ENCODE peak calls at places on chromosomes 16 and 17, in nine cellular contexts. One of them, this sample, is unnamed.
A peak's percentile ranks its signal among the peaks of the same experiment; 100 is the strongest.

GRCh38 chr16:4213721-4214120 is 28.2 kb downstream of the SRL start:
- DNase-seq in PC-3: no peak
- DNase-seq in PC-9: peak; percentile 84
- DNase-seq in CD4-positive, alpha-beta T cell: no peak
- DNase-seq in non-pigmented ciliary epithelial cell: no peak
- DNase-seq in stimulated activated CD8-positive, alpha-beta memory T cell treated with anti-CD3 and anti-CD28 coated beads, Interleukin-4, amount 100 ng/mL, for 48 hours: no peak
- DNase-seq in activated T-helper 1 cell treated with Interleukin-2 at 50 U/mL for 16 hours: no peak
- DNase-seq in cardiac fibroblast: peak; percentile 13
- DNase-seq in lower lobe of right lung: no peak
- DNase-seq in this sample: no peak

GRCh38 chr16:66489818-66490217 is 60.1 kb downstream of the TK2 start:
- DNase-seq in PC-9: no peak
- DNase-seq in CD4-positive, alpha-beta T cell: no peak
- DNase-seq in activated T-helper 1 cell treated with Interleukin-2 at 50 U/mL for 16 hours: no peak
- DNase-seq in cardiac fibroblast: no peak
- DNase-seq in PC-3: no peak
- DNase-seq in lower lobe of right lung: no peak
- DNase-seq in non-pigmented ciliary epithelial cell: no peak
- DNase-seq in stimulated activated CD8-positive, alpha-beta memory T cell treated with anti-CD3 and anti-CD28 coated beads, Interleukin-4, amount 100 ng/mL, for 48 hours: no peak
- DNase-seq in this sample: no peak

GRCh38 chr17:50028207-50029120 is 27.4 kb upstream of the ITGA3 start:
- DNase-seq in lower lobe of right lung: peak; percentile 63
- DNase-seq in cardiac fibroblast: peak; percentile 69
- DNase-seq in non-pigmented ciliary epithelial cell: no peak
- DNase-seq in PC-3: peak; percentile 100
- DNase-seq in activated T-helper 1 cell treated with Interleukin-2 at 50 U/mL for 16 hours: no peak
- DNase-seq in PC-9: peak; percentile 97
- DNase-seq in stimulated activated CD8-positive, alpha-beta memory T cell treated with anti-CD3 and anti-CD28 coated beads, Interleukin-4, amount 100 ng/mL, for 48 hours: no peak
- DNase-seq in CD4-positive, alpha-beta T cell: no peak
- DNase-seq in this sample: peak; percentile 25

GRCh38 chr16:48317614-48318013 is 67.6 kb downstream of the SIAH1 start:
- DNase-seq in stimulated activated CD8-positive, alpha-beta memory T cell treated with anti-CD3 and anti-CD28 coated beads, Interleukin-4, amount 100 ng/mL, for 48 hours: no peak
- DNase-seq in PC-3: peak; percentile 65
- DNase-seq in lower lobe of right lung: no peak
- DNase-seq in activated T-helper 1 cell treated with Interleukin-2 at 50 U/mL for 16 hours: no peak
- DNase-seq in cardiac fibroblast: peak; percentile 65
- DNase-seq in PC-9: no peak
- DNase-seq in non-pigmented ciliary epithelial cell: peak; percentile 43
- DNase-seq in CD4-positive, alpha-beta T cell: no peak
- DNase-seq in this sample: no peak

GRCh38 chr16:14098081-14098480 is 27.0 kb downstream of the MRTFB start:
- DNase-seq in cardiac fibroblast: no peak
- DNase-seq in lower lobe of right lung: no peak
- DNase-seq in stimulated activated CD8-positive, alpha-beta memory T cell treated with anti-CD3 and anti-CD28 coated beads, Interleukin-4, amount 100 ng/mL, for 48 hours: no peak
- DNase-seq in non-pigmented ciliary epithelial cell: no peak
- DNase-seq in PC-3: no peak
- DNase-seq in PC-9: no peak
- DNase-seq in activated T-helper 1 cell treated with Interleukin-2 at 50 U/mL for 16 hours: no peak
- DNase-seq in CD4-positive, alpha-beta T cell: no peak
- DNase-seq in this sample: no peak

GRCh38 chr17:82127704-82128103 is 29.7 kb upstream of the FASN start:
- DNase-seq in CD4-positive, alpha-beta T cell: peak; percentile 37
- DNase-seq in PC-9: no peak
- DNase-seq in stimulated activated CD8-positive, alpha-beta memory T cell treated with anti-CD3 and anti-CD28 coated beads, Interleukin-4, amount 100 ng/mL, for 48 hours: no peak
- DNase-seq in activated T-helper 1 cell treated with Interleukin-2 at 50 U/mL for 16 hours: no peak
- DNase-seq in lower lobe of right lung: no peak
- DNase-seq in cardiac fibroblast: no peak
- DNase-seq in PC-3: no peak
- DNase-seq in non-pigmented ciliary epithelial cell: no peak
- DNase-seq in this sample: no peak

GRCh38 chr16:86874141-86874540 is 295.8 kb downstream of the FOXL1 start:
- DNase-seq in PC-3: peak; percentile 53
- DNase-seq in cardiac fibroblast: no peak
- DNase-seq in lower lobe of right lung: no peak
- DNase-seq in non-pigmented ciliary epithelial cell: no peak
- DNase-seq in stimulated activated CD8-positive, alpha-beta memory T cell treated with anti-CD3 and anti-CD28 coated beads, Interleukin-4, amount 100 ng/mL, for 48 hours: peak; percentile 72
- DNase-seq in activated T-helper 1 cell treated with Interleukin-2 at 50 U/mL for 16 hours: no peak
- DNase-seq in PC-9: no peak
- DNase-seq in CD4-positive, alpha-beta T cell: no peak
- DNase-seq in this sample: no peak

GRCh38 chr17:58413684-58414083 is 3.6 kb downstream of the RNF43 start:
- DNase-seq in non-pigmented ciliary epithelial cell: no peak
- DNase-seq in stimulated activated CD8-positive, alpha-beta memory T cell treated with anti-CD3 and anti-CD28 coated beads, Interleukin-4, amount 100 ng/mL, for 48 hours: no peak
- DNase-seq in cardiac fibroblast: no peak
- DNase-seq in PC-3: no peak
- DNase-seq in lower lobe of right lung: no peak
- DNase-seq in PC-9: no peak
- DNase-seq in activated T-helper 1 cell treated with Interleukin-2 at 50 U/mL for 16 hours: no peak
- DNase-seq in CD4-positive, alpha-beta T cell: no peak
- DNase-seq in this sample: no peak

GRCh38 chr17:49573510-49574282 is 2.0 kb upstream of the NXPH3 start:
- DNase-seq in PC-3: no peak
- DNase-seq in CD4-positive, alpha-beta T cell: no peak
- DNase-seq in cardiac fibroblast: no peak
- DNase-seq in activated T-helper 1 cell treated with Interleukin-2 at 50 U/mL for 16 hours: no peak
- DNase-seq in PC-9: no peak
- DNase-seq in non-pigmented ciliary epithelial cell: no peak
- DNase-seq in stimulated activated CD8-positive, alpha-beta memory T cell treated with anti-CD3 and anti-CD28 coated beads, Interleukin-4, amount 100 ng/mL, for 48 hours: no peak
- DNase-seq in lower lobe of right lung: peak; percentile 33
- DNase-seq in this sample: no peak

GRCh38 chr16:85395207-85395912 is 217.8 kb upstream of the GSE1 start:
- DNase-seq in non-pigmented ciliary epithelial cell: peak; percentile 87
- DNase-seq in PC-9: peak; percentile 83
- DNase-seq in lower lobe of right lung: peak; percentile 66
- DNase-seq in stimulated activated CD8-positive, alpha-beta memory T cell treated with anti-CD3 and anti-CD28 coated beads, Interleukin-4, amount 100 ng/mL, for 48 hours: no peak
- DNase-seq in PC-3: peak; percentile 90
- DNase-seq in cardiac fibroblast: peak; percentile 98
- DNase-seq in activated T-helper 1 cell treated with Interleukin-2 at 50 U/mL for 16 hours: no peak
- DNase-seq in CD4-positive, alpha-beta T cell: no peak
- DNase-seq in this sample: peak; percentile 72

GRCh38 chr16:2720719-2721633 is 952 bp upstream of the PRSS27 start:
- DNase-seq in cardiac fibroblast: peak; percentile 86
- DNase-seq in CD4-positive, alpha-beta T cell: peak; percentile 82
- DNase-seq in PC-9: peak; percentile 71
- DNase-seq in lower lobe of right lung: peak; percentile 90
- DNase-seq in activated T-helper 1 cell treated with Interleukin-2 at 50 U/mL for 16 hours: peak; percentile 80
- DNase-seq in non-pigmented ciliary epithelial cell: no peak
- DNase-seq in PC-3: peak; percentile 80
- DNase-seq in stimulated activated CD8-positive, alpha-beta memory T cell treated with anti-CD3 and anti-CD28 coated beads, Interleukin-4, amount 100 ng/mL, for 48 hours: peak; percentile 91
- DNase-seq in this sample: peak; percentile 78

GRCh38 chr16:67969286-67970039 is 1.0 kb upstream of the SLC12A4 start:
- DNase-seq in activated T-helper 1 cell treated with Interleukin-2 at 50 U/mL for 16 hours: no peak
- DNase-seq in PC-9: no peak
- DNase-seq in lower lobe of right lung: no peak
- DNase-seq in CD4-positive, alpha-beta T cell: no peak
- DNase-seq in cardiac fibroblast: no peak
- DNase-seq in stimulated activated CD8-positive, alpha-beta memory T cell treated with anti-CD3 and anti-CD28 coated beads, Interleukin-4, amount 100 ng/mL, for 48 hours: no peak
- DNase-seq in PC-3: no peak
- DNase-seq in non-pigmented ciliary epithelial cell: no peak
- DNase-seq in this sample: no peak

GRCh38 chr16:58124601-58124915 is 4.6 kb downstream of the CFAP20 start:
- DNase-seq in PC-3: peak; percentile 71
- DNase-seq in PC-9: no peak
- DNase-seq in CD4-positive, alpha-beta T cell: no peak
- DNase-seq in cardiac fibroblast: no peak
- DNase-seq in non-pigmented ciliary epithelial cell: no peak
- DNase-seq in activated T-helper 1 cell treated with Interleukin-2 at 50 U/mL for 16 hours: no peak
- DNase-seq in stimulated activated CD8-positive, alpha-beta memory T cell treated with anti-CD3 and anti-CD28 coated beads, Interleukin-4, amount 100 ng/mL, for 48 hours: no peak
- DNase-seq in lower lobe of right lung: no peak
- DNase-seq in this sample: no peak

GRCh38 chr16:47970291-47970931 is 185.4 kb downstream of the ABCC12 start:
- DNase-seq in PC-3: peak; percentile 65
- DNase-seq in PC-9: no peak
- DNase-seq in stimulated activated CD8-positive, alpha-beta memory T cell treated with anti-CD3 and anti-CD28 coated beads, Interleukin-4, amount 100 ng/mL, for 48 hours: no peak
- DNase-seq in lower lobe of right lung: no peak
- DNase-seq in non-pigmented ciliary epithelial cell: no peak
- DNase-seq in CD4-positive, alpha-beta T cell: no peak
- DNase-seq in activated T-helper 1 cell treated with Interleukin-2 at 50 U/mL for 16 hours: no peak
- DNase-seq in cardiac fibroblast: peak; percentile 44
- DNase-seq in this sample: no peak

GRCh38 chr16:22188595-22189442 is 17.3 kb upstream of the EEF2K start:
- DNase-seq in PC-3: peak; percentile 85
- DNase-seq in CD4-positive, alpha-beta T cell: peak; percentile 47
- DNase-seq in non-pigmented ciliary epithelial cell: peak; percentile 61
- DNase-seq in cardiac fibroblast: peak; percentile 96
- DNase-seq in stimulated activated CD8-positive, alpha-beta memory T cell treated with anti-CD3 and anti-CD28 coated beads, Interleukin-4, amount 100 ng/mL, for 48 hours: peak; percentile 64
- DNase-seq in PC-9: peak; percentile 81
- DNase-seq in lower lobe of right lung: peak; percentile 65
- DNase-seq in activated T-helper 1 cell treated with Interleukin-2 at 50 U/mL for 16 hours: peak; percentile 43
- DNase-seq in this sample: no peak

GRCh38 chr16:6857575-6857974 is 475.1 kb upstream of the RBFOX1 start:
- DNase-seq in CD4-positive, alpha-beta T cell: no peak
- DNase-seq in PC-9: no peak
- DNase-seq in cardiac fibroblast: no peak
- DNase-seq in activated T-helper 1 cell treated with Interleukin-2 at 50 U/mL for 16 hours: no peak
- DNase-seq in non-pigmented ciliary epithelial cell: no peak
- DNase-seq in stimulated activated CD8-positive, alpha-beta memory T cell treated with anti-CD3 and anti-CD28 coated beads, Interleukin-4, amount 100 ng/mL, for 48 hours: no peak
- DNase-seq in lower lobe of right lung: no peak
- DNase-seq in PC-3: no peak
- DNase-seq in this sample: no peak

GRCh38 chr17:47872651-47873161 is 21.7 kb upstream of the SP6 start:
- DNase-seq in PC-3: no peak
- DNase-seq in non-pigmented ciliary epithelial cell: no peak
- DNase-seq in stimulated activated CD8-positive, alpha-beta memory T cell treated with anti-CD3 and anti-CD28 coated beads, Interleukin-4, amount 100 ng/mL, for 48 hours: no peak
- DNase-seq in activated T-helper 1 cell treated with Interleukin-2 at 50 U/mL for 16 hours: no peak
- DNase-seq in PC-9: no peak
- DNase-seq in cardiac fibroblast: no peak
- DNase-seq in lower lobe of right lung: no peak
- DNase-seq in CD4-positive, alpha-beta T cell: no peak
- DNase-seq in this sample: no peak

GRCh38 chr16:82157836-82158235 is 12.2 kb downstream of the MPHOSPH6 start:
- DNase-seq in activated T-helper 1 cell treated with Interleukin-2 at 50 U/mL for 16 hours: no peak
- DNase-seq in non-pigmented ciliary epithelial cell: no peak
- DNase-seq in stimulated activated CD8-positive, alpha-beta memory T cell treated with anti-CD3 and anti-CD28 coated beads, Interleukin-4, amount 100 ng/mL, for 48 hours: no peak
- DNase-seq in PC-3: no peak
- DNase-seq in cardiac fibroblast: no peak
- DNase-seq in CD4-positive, alpha-beta T cell: no peak
- DNase-seq in lower lobe of right lung: no peak
- DNase-seq in PC-9: no peak
- DNase-seq in this sample: no peak

GRCh38 chr17:81737947-81738800 is 26.1 kb downstream of the SLC25A10 start:
- DNase-seq in PC-9: no peak
- DNase-seq in cardiac fibroblast: no peak
- DNase-seq in activated T-helper 1 cell treated with Interleukin-2 at 50 U/mL for 16 hours: no peak
- DNase-seq in stimulated activated CD8-positive, alpha-beta memory T cell treated with anti-CD3 and anti-CD28 coated beads, Interleukin-4, amount 100 ng/mL, for 48 hours: no peak
- DNase-seq in CD4-positive, alpha-beta T cell: no peak
- DNase-seq in PC-3: no peak
- DNase-seq in non-pigmented ciliary epithelial cell: no peak
- DNase-seq in lower lobe of right lung: no peak
- DNase-seq in this sample: no peak

GRCh38 chr16:14321542-14321941 is 250.4 kb downstream of the MRTFB start:
- DNase-seq in non-pigmented ciliary epithelial cell: no peak
- DNase-seq in PC-9: peak; percentile 30
- DNase-seq in cardiac fibroblast: no peak
- DNase-seq in stimulated activated CD8-positive, alpha-beta memory T cell treated with anti-CD3 and anti-CD28 coated beads, Interleukin-4, amount 100 ng/mL, for 48 hours: no peak
- DNase-seq in CD4-positive, alpha-beta T cell: no peak
- DNase-seq in lower lobe of right lung: no peak
- DNase-seq in PC-3: no peak
- DNase-seq in activated T-helper 1 cell treated with Interleukin-2 at 50 U/mL for 16 hours: no peak
- DNase-seq in this sample: no peak

GRCh38 chr17:2695243-2695960 is 16.2 kb downstream of the CLUH start:
- DNase-seq in PC-9: no peak
- DNase-seq in lower lobe of right lung: peak; percentile 41
- DNase-seq in non-pigmented ciliary epithelial cell: no peak
- DNase-seq in activated T-helper 1 cell treated with Interleukin-2 at 50 U/mL for 16 hours: no peak
- DNase-seq in PC-3: no peak
- DNase-seq in CD4-positive, alpha-beta T cell: no peak
- DNase-seq in cardiac fibroblast: no peak
- DNase-seq in stimulated activated CD8-positive, alpha-beta memory T cell treated with anti-CD3 and anti-CD28 coated beads, Interleukin-4, amount 100 ng/mL, for 48 hours: no peak
- DNase-seq in this sample: no peak

GRCh38 chr17:32930512-32930911 is 2.6 kb downstream of the TMEM98 start:
- DNase-seq in non-pigmented ciliary epithelial cell: no peak
- DNase-seq in activated T-helper 1 cell treated with Interleukin-2 at 50 U/mL for 16 hours: no peak
- DNase-seq in PC-9: no peak
- DNase-seq in stimulated activated CD8-positive, alpha-beta memory T cell treated with anti-CD3 and anti-CD28 coated beads, Interleukin-4, amount 100 ng/mL, for 48 hours: no peak
- DNase-seq in lower lobe of right lung: no peak
- DNase-seq in CD4-positive, alpha-beta T cell: no peak
- DNase-seq in cardiac fibroblast: no peak
- DNase-seq in PC-3: no peak
- DNase-seq in this sample: no peak

GRCh38 chr16:89170346-89171215 is 967 bp upstream of the CDH15 start:
- DNase-seq in PC-3: peak; percentile 58
- DNase-seq in cardiac fibroblast: no peak
- DNase-seq in non-pigmented ciliary epithelial cell: no peak
- DNase-seq in PC-9: peak; percentile 58
- DNase-seq in activated T-helper 1 cell treated with Interleukin-2 at 50 U/mL for 16 hours: no peak
- DNase-seq in lower lobe of right lung: peak; percentile 77
- DNase-seq in CD4-positive, alpha-beta T cell: no peak
- DNase-seq in stimulated activated CD8-positive, alpha-beta memory T cell treated with anti-CD3 and anti-CD28 coated beads, Interleukin-4, amount 100 ng/mL, for 48 hours: peak; percentile 47
- DNase-seq in this sample: no peak

GRCh38 chr17:65294184-65294719 is 157.1 kb downstream of the RGS9 start:
- DNase-seq in CD4-positive, alpha-beta T cell: peak; percentile 43
- DNase-seq in activated T-helper 1 cell treated with Interleukin-2 at 50 U/mL for 16 hours: peak; percentile 30
- DNase-seq in PC-3: peak; percentile 83
- DNase-seq in lower lobe of right lung: peak; percentile 57
- DNase-seq in stimulated activated CD8-positive, alpha-beta memory T cell treated with anti-CD3 and anti-CD28 coated beads, Interleukin-4, amount 100 ng/mL, for 48 hours: peak; percentile 70
- DNase-seq in non-pigmented ciliary epithelial cell: peak; percentile 38
- DNase-seq in PC-9: peak; percentile 40
- DNase-seq in cardiac fibroblast: peak; percentile 82
- DNase-seq in this sample: peak; percentile 13

GRCh38 chr16:49918257-49918656 is 62.3 kb upstream of the ZNF423 start:
- DNase-seq in PC-9: no peak
- DNase-seq in cardiac fibroblast: no peak
- DNase-seq in non-pigmented ciliary epithelial cell: no peak
- DNase-seq in stimulated activated CD8-positive, alpha-beta memory T cell treated with anti-CD3 and anti-CD28 coated beads, Interleukin-4, amount 100 ng/mL, for 48 hours: no peak
- DNase-seq in CD4-positive, alpha-beta T cell: no peak
- DNase-seq in activated T-helper 1 cell treated with Interleukin-2 at 50 U/mL for 16 hours: no peak
- DNase-seq in PC-3: no peak
- DNase-seq in lower lobe of right lung: no peak
- DNase-seq in this sample: no peak

GRCh38 chr16:54241525-54241924 is 45.1 kb downstream of the IRX3 start:
- DNase-seq in PC-9: no peak
- DNase-seq in CD4-positive, alpha-beta T cell: no peak
- DNase-seq in PC-3: no peak
- DNase-seq in stimulated activated CD8-positive, alpha-beta memory T cell treated with anti-CD3 and anti-CD28 coated beads, Interleukin-4, amount 100 ng/mL, for 48 hours: no peak
- DNase-seq in cardiac fibroblast: no peak
- DNase-seq in activated T-helper 1 cell treated with Interleukin-2 at 50 U/mL for 16 hours: no peak
- DNase-seq in lower lobe of right lung: no peak
- DNase-seq in non-pigmented ciliary epithelial cell: no peak
- DNase-seq in this sample: no peak

GRCh38 chr16:11914759-11915643 is 755 bp downstream of the GSPT1 start:
- DNase-seq in CD4-positive, alpha-beta T cell: peak; percentile 36
- DNase-seq in cardiac fibroblast: peak; percentile 37
- DNase-seq in non-pigmented ciliary epithelial cell: no peak
- DNase-seq in PC-9: no peak
- DNase-seq in PC-3: peak; percentile 23
- DNase-seq in lower lobe of right lung: peak; percentile 69
- DNase-seq in activated T-helper 1 cell treated with Interleukin-2 at 50 U/mL for 16 hours: peak; percentile 31
- DNase-seq in stimulated activated CD8-positive, alpha-beta memory T cell treated with anti-CD3 and anti-CD28 coated beads, Interleukin-4, amount 100 ng/mL, for 48 hours: peak; percentile 59
- DNase-seq in this sample: no peak

GRCh38 chr16:20938426-20938825 is 37.9 kb downstream of the LYRM1 start:
- DNase-seq in non-pigmented ciliary epithelial cell: peak; percentile 20
- DNase-seq in PC-9: peak; percentile 87
- DNase-seq in cardiac fibroblast: peak; percentile 48
- DNase-seq in lower lobe of right lung: no peak
- DNase-seq in activated T-helper 1 cell treated with Interleukin-2 at 50 U/mL for 16 hours: no peak
- DNase-seq in CD4-positive, alpha-beta T cell: no peak
- DNase-seq in PC-3: peak; percentile 74
- DNase-seq in stimulated activated CD8-positive, alpha-beta memory T cell treated with anti-CD3 and anti-CD28 coated beads, Interleukin-4, amount 100 ng/mL, for 48 hours: peak; percentile 35
- DNase-seq in this sample: no peak

GRCh38 chr17:17198281-17198680 is 7.9 kb downstream of the PLD6 start:
- DNase-seq in PC-9: no peak
- DNase-seq in stimulated activated CD8-positive, alpha-beta memory T cell treated with anti-CD3 and anti-CD28 coated beads, Interleukin-4, amount 100 ng/mL, for 48 hours: no peak
- DNase-seq in non-pigmented ciliary epithelial cell: no peak
- DNase-seq in activated T-helper 1 cell treated with Interleukin-2 at 50 U/mL for 16 hours: no peak
- DNase-seq in PC-3: no peak
- DNase-seq in CD4-positive, alpha-beta T cell: no peak
- DNase-seq in lower lobe of right lung: no peak
- DNase-seq in cardiac fibroblast: no peak
- DNase-seq in this sample: no peak

GRCh38 chr17:6241381-6241780 is 171.2 kb downstream of the WSCD1 start:
- DNase-seq in activated T-helper 1 cell treated with Interleukin-2 at 50 U/mL for 16 hours: no peak
- DNase-seq in PC-9: no peak
- DNase-seq in PC-3: peak; percentile 72
- DNase-seq in cardiac fibroblast: no peak
- DNase-seq in CD4-positive, alpha-beta T cell: no peak
- DNase-seq in stimulated activated CD8-positive, alpha-beta memory T cell treated with anti-CD3 and anti-CD28 coated beads, Interleukin-4, amount 100 ng/mL, for 48 hours: no peak
- DNase-seq in non-pigmented ciliary epithelial cell: no peak
- DNase-seq in lower lobe of right lung: no peak
- DNase-seq in this sample: no peak

This sample was measured in GOT3.